ENCODE peak calls at places on chromosomes 13 and 19, in seven cellular contexts. D is AG10803; I is progenitor cell of endocrine pancreas; R is CD4-positive, CD25-positive, alpha-beta regulatory T cell; L is aorta; E is right atrium auricular region; T is KG1. N is an unnamed sample.

GRCh38 chr19:6963937-6964336 is 57.3 kb downstream of the MBD3L2B start:
- DNase-seq in R (no peak), E (no peak), D (no peak), L (no peak), T (no peak), I (no peak), N (no peak)

GRCh38 chr13:100707818-100708740 is 33.5 kb upstream of the TMTC4 start:
- DNase-seq in D (no peak), T (no peak), I (no peak), L (no peak), R (no peak), E (no peak), N (no peak)

GRCh38 chr19:54464044-54464623 is 556 bp upstream of the LENG9 start:
- DNase-seq in I (peak), L (peak), R (peak), D (peak), E (peak), T (peak), N (no peak)

GRCh38 chr13:98482476-98483444 is 94.1 kb downstream of the STK24 start:
- DNase-seq in R (no peak), E (peak), D (peak), T (no peak), I (no peak), L (peak), N (peak)

GRCh38 chr19:39205449-39205764 is 1.3 kb upstream of the SYCN start:
- DNase-seq in L (no peak), D (no peak), I (no peak), E (no peak), R (no peak), T (no peak), N (no peak)

GRCh38 chr19:1251233-1251502 is 2.8 kb downstream of the MIDN start:
- DNase-seq in E (no peak), T (no peak), L (peak), I (no peak), D (peak), R (no peak), N (no peak)

GRCh38 chr19:34298891-34299510 is 44.6 kb downstream of the GARRE1 start:
- DNase-seq in D (no peak), R (no peak), I (no peak), E (no peak), T (no peak), L (no peak), N (no peak)

GRCh38 chr13:45198924-45199323 is 1.9 kb downstream of the KCTD4 start:
- DNase-seq in L (no peak), D (peak), T (no peak), R (no peak), I (no peak), E (no peak), N (no peak)

GRCh38 chr13:42876270-42876714 is 94.9 kb downstream of the FAM216B start:
- DNase-seq in R (no peak), L (no peak), E (no peak), D (no peak), T (no peak), I (no peak), N (no peak)

N was measured in GM04504.